ENCODE peak calls at places on chromosome 6, in six cellular contexts. One of them, this sample, is unnamed.

GRCh38 chr6:98847767-98848538 is 13.6 kb downstream of the POU3F2 start:
- DNase-seq in GM12891: no peak
- DNase-seq in transverse colon: no peak
- DNase-seq in lower leg skin: peak
- DNase-seq in H54: no peak
- DNase-seq in right lobe of liver: no peak
- DNase-seq in this sample: peak

GRCh38 chr6:40349092-40349491 is 238.1 kb downstream of the LRFN2 start:
- DNase-seq in H54: no peak
- DNase-seq in right lobe of liver: no peak
- DNase-seq in lower leg skin: peak
- DNase-seq in transverse colon: no peak
- DNase-seq in GM12891: no peak
- DNase-seq in this sample: peak

GRCh38 chr6:113414511-113414910 is 442.6 kb upstream of the MARCKS start:
- DNase-seq in H54: peak
- DNase-seq in right lobe of liver: peak
- DNase-seq in lower leg skin: no peak
- DNase-seq in GM12891: no peak
- DNase-seq in transverse colon: peak
- DNase-seq in this sample: no peak

GRCh38 chr6:127971945-127972391 is 71.1 kb upstream of the THEMIS start:
- DNase-seq in lower leg skin: no peak
- DNase-seq in GM12891: no peak
- DNase-seq in H54: peak
- DNase-seq in right lobe of liver: no peak
- DNase-seq in transverse colon: no peak
- DNase-seq in this sample: no peak

GRCh38 chr6:123467437-123467836 is 169.3 kb downstream of the TRDN start:
- DNase-seq in right lobe of liver: no peak
- DNase-seq in lower leg skin: no peak
- DNase-seq in H54: no peak
- DNase-seq in GM12891: no peak
- DNase-seq in transverse colon: no peak
- DNase-seq in this sample: no peak

GRCh38 chr6:163165922-163166321 is 248.6 kb upstream of the QKI start:
- DNase-seq in H54: no peak
- DNase-seq in right lobe of liver: no peak
- DNase-seq in transverse colon: no peak
- DNase-seq in GM12891: no peak
- DNase-seq in lower leg skin: no peak
- DNase-seq in this sample: peak

GRCh38 chr6:43076928-43077809 is 1.1 kb downstream of the PTK7 start:
- DNase-seq in right lobe of liver: no peak
- DNase-seq in lower leg skin: no peak
- DNase-seq in transverse colon: no peak
- DNase-seq in GM12891: no peak
- DNase-seq in H54: no peak
- DNase-seq in this sample: peak

GRCh38 chr6:155186052-155186658 is 77.7 kb upstream of the CLDN20 start:
- DNase-seq in transverse colon: no peak
- DNase-seq in H54: no peak
- DNase-seq in lower leg skin: no peak
- DNase-seq in right lobe of liver: no peak
- DNase-seq in GM12891: no peak
- DNase-seq in this sample: no peak

GRCh38 chr6:13268914-13269532 is 59.3 kb downstream of the TBC1D7 start:
- DNase-seq in lower leg skin: no peak
- DNase-seq in right lobe of liver: no peak
- DNase-seq in GM12891: no peak
- DNase-seq in transverse colon: no peak
- DNase-seq in H54: peak
- DNase-seq in this sample: no peak

GRCh38 chr6:77425676-77426075 is 37.6 kb downstream of the HTR1B start:
- DNase-seq in GM12891: no peak
- DNase-seq in transverse colon: no peak
- DNase-seq in H54: no peak
- DNase-seq in lower leg skin: no peak
- DNase-seq in right lobe of liver: no peak
- DNase-seq in this sample: no peak

GRCh38 chr6:163860194-163861081 is 445.9 kb downstream of the QKI start:
- DNase-seq in H54: no peak
- DNase-seq in GM12891: no peak
- DNase-seq in lower leg skin: peak
- DNase-seq in transverse colon: no peak
- DNase-seq in right lobe of liver: no peak
- DNase-seq in this sample: no peak

GRCh38 chr6:14059791-14060436 is 57.7 kb upstream of the CD83 start:
- DNase-seq in lower leg skin: no peak
- DNase-seq in GM12891: no peak
- DNase-seq in H54: no peak
- DNase-seq in right lobe of liver: peak
- DNase-seq in transverse colon: no peak
- DNase-seq in this sample: no peak

GRCh38 chr6:158057213-158057987 is 75.7 kb downstream of the SYNJ2 start:
- DNase-seq in right lobe of liver: no peak
- DNase-seq in GM12891: no peak
- DNase-seq in H54: peak
- DNase-seq in transverse colon: no peak
- DNase-seq in lower leg skin: no peak
- DNase-seq in this sample: no peak

GRCh38 chr6:158174024-158174423 is 5.9 kb downstream of the GTF2H5 start:
- DNase-seq in right lobe of liver: no peak
- DNase-seq in H54: no peak
- DNase-seq in lower leg skin: no peak
- DNase-seq in transverse colon: no peak
- DNase-seq in GM12891: no peak
- DNase-seq in this sample: no peak

GRCh38 chr6:1624848-1625341 is 15.2 kb downstream of the FOXC1 start:
- DNase-seq in lower leg skin: peak
- DNase-seq in H54: peak
- DNase-seq in GM12891: no peak
- DNase-seq in transverse colon: no peak
- DNase-seq in right lobe of liver: no peak
- DNase-seq in this sample: peak
- TF ChIP-seq POLR2A in lower leg skin: no peak
- TF ChIP-seq POLR2A in H54: no peak
- TF ChIP-seq POLR2A in GM12891: no peak
- TF ChIP-seq POLR2A in transverse colon: no peak
- TF ChIP-seq POLR2A in right lobe of liver: no peak
- TF ChIP-seq POLR2A in this sample: no peak

GRCh38 chr6:131627724-131628682 is at the start of gene MED23:
- DNase-seq in lower leg skin: peak
- DNase-seq in right lobe of liver: peak
- DNase-seq in H54: peak
- DNase-seq in transverse colon: peak
- DNase-seq in GM12891: peak
- DNase-seq in this sample: peak
- TF ChIP-seq POLR2A in lower leg skin: no peak
- TF ChIP-seq POLR2A in right lobe of liver: peak
- TF ChIP-seq POLR2A in H54: peak
- TF ChIP-seq POLR2A in transverse colon: peak
- TF ChIP-seq POLR2A in GM12891: peak
- TF ChIP-seq POLR2A in this sample: peak

GRCh38 chr6:31358302-31358701 is 1.3 kb upstream of the HLA-B start:
- DNase-seq in GM12891: no peak
- DNase-seq in transverse colon: no peak
- DNase-seq in right lobe of liver: no peak
- DNase-seq in lower leg skin: no peak
- DNase-seq in H54: no peak
- DNase-seq in this sample: no peak
- TF ChIP-seq POLR2A in GM12891: no peak
- TF ChIP-seq POLR2A in transverse colon: no peak
- TF ChIP-seq POLR2A in right lobe of liver: no peak
- TF ChIP-seq POLR2A in lower leg skin: no peak
- TF ChIP-seq POLR2A in H54: no peak
- TF ChIP-seq POLR2A in this sample: no peak

GRCh38 chr6:147103641-147104040 is 100.6 kb upstream of the STXBP5 start:
- DNase-seq in GM12891: no peak
- DNase-seq in lower leg skin: no peak
- DNase-seq in right lobe of liver: no peak
- DNase-seq in H54: no peak
- DNase-seq in transverse colon: no peak
- DNase-seq in this sample: no peak

GRCh38 chr6:147103007-147103406 is 101.2 kb upstream of the STXBP5 start:
- DNase-seq in GM12891: no peak
- DNase-seq in right lobe of liver: no peak
- DNase-seq in lower leg skin: no peak
- DNase-seq in H54: no peak
- DNase-seq in transverse colon: no peak
- DNase-seq in this sample: no peak

GRCh38 chr6:147095316-147095715 is 108.9 kb upstream of the STXBP5 start:
- DNase-seq in right lobe of liver: no peak
- DNase-seq in H54: no peak
- DNase-seq in GM12891: no peak
- DNase-seq in lower leg skin: no peak
- DNase-seq in transverse colon: no peak
- DNase-seq in this sample: no peak

GRCh38 chr6:147105786-147106185 is 98.4 kb upstream of the STXBP5 start:
- DNase-seq in GM12891: no peak
- DNase-seq in H54: no peak
- DNase-seq in transverse colon: no peak
- DNase-seq in right lobe of liver: no peak
- DNase-seq in lower leg skin: no peak
- DNase-seq in this sample: no peak

DNA sequence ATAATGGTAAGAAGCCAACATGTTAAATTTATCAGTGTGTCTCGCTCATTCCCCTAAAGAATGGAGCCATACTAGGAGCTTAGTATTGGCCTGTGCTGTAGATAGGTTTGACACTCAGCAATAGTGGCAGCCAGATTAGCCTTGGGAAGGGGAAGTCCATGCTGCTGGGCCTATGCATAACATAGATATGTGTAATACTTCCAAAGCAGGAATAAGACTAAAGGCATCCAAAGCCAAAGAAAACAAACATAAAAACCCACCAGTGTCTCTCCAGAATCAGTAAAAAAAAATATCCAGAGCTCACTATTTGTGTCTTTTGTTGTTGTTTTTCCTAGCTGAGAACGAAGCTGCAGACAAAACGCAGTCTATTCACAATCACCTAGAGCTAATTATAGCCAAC is 104.2 kb upstream of the STXBP5 start:
- DNase-seq in transverse colon: no peak
- DNase-seq in H54: peak
- DNase-seq in GM12891: no peak
- DNase-seq in lower leg skin: no peak
- DNase-seq in right lobe of liver: no peak
- DNase-seq in this sample: no peak
- TF ChIP-seq POLR2A in transverse colon: no peak
- TF ChIP-seq POLR2A in H54: no peak
- TF ChIP-seq POLR2A in GM12891: no peak
- TF ChIP-seq POLR2A in lower leg skin: no peak
- TF ChIP-seq POLR2A in right lobe of liver: no peak
- TF ChIP-seq POLR2A in this sample: no peak

GRCh38 chr6:26537846-26538571 is at the start of gene HMGN4:
- DNase-seq in transverse colon: peak
- DNase-seq in H54: peak
- DNase-seq in lower leg skin: peak
- DNase-seq in right lobe of liver: peak
- DNase-seq in GM12891: peak
- DNase-seq in this sample: peak

GRCh38 chr6:26536571-26537159 is 1.5 kb upstream of the HMGN4 start:
- DNase-seq in transverse colon: peak
- DNase-seq in H54: no peak
- DNase-seq in lower leg skin: peak
- DNase-seq in GM12891: no peak
- DNase-seq in right lobe of liver: no peak
- DNase-seq in this sample: no peak

GRCh38 chr6:26538572-26538902 is 371 bp downstream of the HMGN4 start:
- DNase-seq in lower leg skin: peak
- DNase-seq in GM12891: no peak
- DNase-seq in right lobe of liver: no peak
- DNase-seq in H54: no peak
- DNase-seq in transverse colon: no peak
- DNase-seq in this sample: no peak

GRCh38 chr6:26538936-26539615 is 910 bp downstream of the HMGN4 start:
- DNase-seq in transverse colon: no peak
- DNase-seq in right lobe of liver: no peak
- DNase-seq in lower leg skin: no peak
- DNase-seq in H54: no peak
- DNase-seq in GM12891: no peak
- DNase-seq in this sample: no peak

DNA sequence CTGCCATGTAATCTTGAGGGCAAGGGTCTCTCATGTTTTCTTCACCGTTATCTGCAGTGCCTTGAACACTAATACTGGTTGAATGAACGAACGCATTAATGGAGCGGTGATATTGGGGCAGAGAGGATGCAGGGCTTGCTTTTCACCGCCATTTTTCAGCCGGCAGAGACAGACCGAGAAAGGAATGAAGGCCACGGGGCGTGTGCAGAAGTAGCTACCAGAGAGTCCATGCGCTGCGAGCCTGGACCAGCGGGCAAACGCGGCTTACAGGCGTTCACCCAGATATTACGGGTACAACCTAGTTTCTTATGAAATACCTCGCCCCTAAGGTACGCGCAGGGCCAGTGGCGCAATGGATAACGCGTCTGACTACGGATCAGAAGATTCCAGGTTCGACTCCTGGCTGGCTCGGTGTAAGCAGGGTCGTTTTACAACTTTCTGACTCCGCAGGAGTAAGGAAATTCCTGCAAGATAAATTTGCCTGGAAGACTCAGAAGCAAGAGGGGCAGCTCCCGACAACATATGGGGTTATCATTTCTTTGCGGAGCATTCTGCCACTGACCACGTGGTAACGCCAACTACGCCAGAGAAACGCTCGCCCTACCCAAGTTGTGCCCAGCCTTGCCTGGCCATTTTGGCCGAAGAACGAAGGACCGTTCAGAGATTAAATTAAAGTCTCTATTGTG is 863 bp upstream of the HMGN4 start:
- DNase-seq in right lobe of liver: peak
- DNase-seq in GM12891: no peak
- DNase-seq in transverse colon: peak
- DNase-seq in H54: peak
- DNase-seq in lower leg skin: peak
- DNase-seq in this sample: peak
- TF ChIP-seq POLR2A in right lobe of liver: no peak
- TF ChIP-seq POLR2A in GM12891: no peak
- TF ChIP-seq POLR2A in transverse colon: no peak
- TF ChIP-seq POLR2A in H54: no peak
- TF ChIP-seq POLR2A in lower leg skin: no peak
- TF ChIP-seq POLR2A in this sample: peak

DNA sequence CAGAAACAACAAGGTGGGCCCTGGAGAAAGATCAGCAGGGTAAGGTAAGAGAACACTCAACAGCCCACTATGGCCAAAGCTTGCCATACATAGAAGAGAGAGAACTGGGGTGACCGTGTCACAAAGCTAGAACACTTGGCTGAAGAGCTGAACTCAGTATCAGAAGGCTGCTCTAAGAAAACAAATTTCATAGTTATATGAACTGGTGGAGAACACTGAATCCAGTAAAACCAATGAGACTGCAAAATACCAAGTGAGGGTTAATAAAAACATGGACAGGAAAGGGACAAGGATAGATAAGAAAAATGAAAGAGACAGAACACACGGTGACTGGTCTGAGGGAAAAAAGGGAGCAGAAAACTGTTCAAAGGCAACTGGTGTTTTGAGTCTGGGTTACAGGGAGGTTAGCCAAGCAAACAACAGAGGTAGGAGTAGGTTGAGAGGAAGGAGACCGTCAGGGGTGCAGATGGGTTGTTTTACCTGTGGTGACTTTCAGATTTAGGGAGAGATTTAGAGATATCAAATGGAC is 56.5 kb downstream of the GMDS start:
- DNase-seq in right lobe of liver: no peak
- DNase-seq in H54: no peak
- DNase-seq in transverse colon: no peak
- DNase-seq in GM12891: no peak
- DNase-seq in lower leg skin: no peak
- DNase-seq in this sample: no peak
- TF ChIP-seq POLR2A in right lobe of liver: no peak
- TF ChIP-seq POLR2A in H54: no peak
- TF ChIP-seq POLR2A in transverse colon: no peak
- TF ChIP-seq POLR2A in GM12891: no peak
- TF ChIP-seq POLR2A in lower leg skin: no peak
- TF ChIP-seq POLR2A in this sample: no peak

This sample was measured in upper lobe of left lung.